ENCODE peak calls at places on chromosomes 2 and 18, in seven cellular contexts. One of them, this sample, is unnamed.

GRCh38 chr2:24970483-24971299 is 1.1 kb downstream of the DNAJC27 start:
- DNase-seq in H9: no peak
- DNase-seq in GOT3: no peak
- DNase-seq in activated T-cell treated with anti-CD3 and anti-CD28 coated beads for 24 hours: no peak
- DNase-seq in astrocyte of the cerebellum: no peak
- DNase-seq in stimulated activated CD8-positive, alpha-beta memory T cell treated with anti-CD3 and anti-CD28 coated beads, Interleukin-15, amount 100 ng/mL, for 48 hours: no peak
- DNase-seq in Kasumi-1: peak
- DNase-seq in this sample: peak

GRCh38 chr2:19979932-19980331 is 10.0 kb downstream of the WDR35 start:
- DNase-seq in H9: no peak
- DNase-seq in GOT3: no peak
- DNase-seq in activated T-cell treated with anti-CD3 and anti-CD28 coated beads for 24 hours: no peak
- DNase-seq in astrocyte of the cerebellum: no peak
- DNase-seq in stimulated activated CD8-positive, alpha-beta memory T cell treated with anti-CD3 and anti-CD28 coated beads, Interleukin-15, amount 100 ng/mL, for 48 hours: no peak
- DNase-seq in Kasumi-1: no peak
- DNase-seq in this sample: no peak

GRCh38 chr2:37711831-37712230 is 40.4 kb upstream of the CDC42EP3 start:
- DNase-seq in H9: no peak
- DNase-seq in GOT3: no peak
- DNase-seq in activated T-cell treated with anti-CD3 and anti-CD28 coated beads for 24 hours: no peak
- DNase-seq in astrocyte of the cerebellum: no peak
- DNase-seq in stimulated activated CD8-positive, alpha-beta memory T cell treated with anti-CD3 and anti-CD28 coated beads, Interleukin-15, amount 100 ng/mL, for 48 hours: no peak
- DNase-seq in Kasumi-1: no peak
- DNase-seq in this sample: no peak

GRCh38 chr2:18119883-18120282 is 241.4 kb downstream of the KCNS3 start:
- DNase-seq in H9: no peak
- DNase-seq in GOT3: peak
- DNase-seq in activated T-cell treated with anti-CD3 and anti-CD28 coated beads for 24 hours: no peak
- DNase-seq in astrocyte of the cerebellum: peak
- DNase-seq in stimulated activated CD8-positive, alpha-beta memory T cell treated with anti-CD3 and anti-CD28 coated beads, Interleukin-15, amount 100 ng/mL, for 48 hours: no peak
- DNase-seq in Kasumi-1: no peak
- DNase-seq in this sample: no peak

GRCh38 chr2:184338776-184339175 is 259.6 kb upstream of the ZNF804A start:
- DNase-seq in H9: no peak
- DNase-seq in GOT3: no peak
- DNase-seq in activated T-cell treated with anti-CD3 and anti-CD28 coated beads for 24 hours: no peak
- DNase-seq in astrocyte of the cerebellum: no peak
- DNase-seq in stimulated activated CD8-positive, alpha-beta memory T cell treated with anti-CD3 and anti-CD28 coated beads, Interleukin-15, amount 100 ng/mL, for 48 hours: no peak
- DNase-seq in Kasumi-1: no peak
- DNase-seq in this sample: no peak

GRCh38 chr2:22450831-22451230 is 934.1 kb upstream of the KLHL29 start:
- DNase-seq in H9: no peak
- DNase-seq in GOT3: no peak
- DNase-seq in activated T-cell treated with anti-CD3 and anti-CD28 coated beads for 24 hours: no peak
- DNase-seq in astrocyte of the cerebellum: no peak
- DNase-seq in stimulated activated CD8-positive, alpha-beta memory T cell treated with anti-CD3 and anti-CD28 coated beads, Interleukin-15, amount 100 ng/mL, for 48 hours: no peak
- DNase-seq in Kasumi-1: no peak
- DNase-seq in this sample: no peak

GRCh38 chr2:95342556-95343320 is 45.6 kb downstream of the KCNIP3 start:
- DNase-seq in H9: no peak
- DNase-seq in GOT3: no peak
- DNase-seq in activated T-cell treated with anti-CD3 and anti-CD28 coated beads for 24 hours: no peak
- DNase-seq in astrocyte of the cerebellum: no peak
- DNase-seq in stimulated activated CD8-positive, alpha-beta memory T cell treated with anti-CD3 and anti-CD28 coated beads, Interleukin-15, amount 100 ng/mL, for 48 hours: no peak
- DNase-seq in Kasumi-1: no peak
- DNase-seq in this sample: no peak

GRCh38 chr2:159758686-159759085 is 39.3 kb downstream of the CD302 start:
- DNase-seq in H9: no peak
- DNase-seq in GOT3: no peak
- DNase-seq in activated T-cell treated with anti-CD3 and anti-CD28 coated beads for 24 hours: no peak
- DNase-seq in astrocyte of the cerebellum: no peak
- DNase-seq in stimulated activated CD8-positive, alpha-beta memory T cell treated with anti-CD3 and anti-CD28 coated beads, Interleukin-15, amount 100 ng/mL, for 48 hours: no peak
- DNase-seq in Kasumi-1: no peak
- DNase-seq in this sample: no peak

GRCh38 chr2:153819501-153819900 is 52.2 kb upstream of the GALNT13 start:
- DNase-seq in H9: peak
- DNase-seq in GOT3: no peak
- DNase-seq in activated T-cell treated with anti-CD3 and anti-CD28 coated beads for 24 hours: no peak
- DNase-seq in astrocyte of the cerebellum: no peak
- DNase-seq in stimulated activated CD8-positive, alpha-beta memory T cell treated with anti-CD3 and anti-CD28 coated beads, Interleukin-15, amount 100 ng/mL, for 48 hours: no peak
- DNase-seq in Kasumi-1: no peak
- DNase-seq in this sample: no peak

GRCh38 chr2:192128655-192129054 is 66.1 kb downstream of the TMEFF2 start:
- DNase-seq in H9: no peak
- DNase-seq in GOT3: no peak
- DNase-seq in activated T-cell treated with anti-CD3 and anti-CD28 coated beads for 24 hours: no peak
- DNase-seq in astrocyte of the cerebellum: no peak
- DNase-seq in stimulated activated CD8-positive, alpha-beta memory T cell treated with anti-CD3 and anti-CD28 coated beads, Interleukin-15, amount 100 ng/mL, for 48 hours: no peak
- DNase-seq in Kasumi-1: no peak
- DNase-seq in this sample: no peak

GRCh38 chr2:205094031-205094430 is 548.8 kb downstream of the PARD3B start:
- DNase-seq in H9: no peak
- DNase-seq in GOT3: no peak
- DNase-seq in activated T-cell treated with anti-CD3 and anti-CD28 coated beads for 24 hours: no peak
- DNase-seq in astrocyte of the cerebellum: no peak
- DNase-seq in stimulated activated CD8-positive, alpha-beta memory T cell treated with anti-CD3 and anti-CD28 coated beads, Interleukin-15, amount 100 ng/mL, for 48 hours: no peak
- DNase-seq in Kasumi-1: no peak
- DNase-seq in this sample: no peak

GRCh38 chr18:7927119-7927518 is 360.0 kb downstream of the PTPRM start:
- DNase-seq in H9: no peak
- DNase-seq in GOT3: no peak
- DNase-seq in activated T-cell treated with anti-CD3 and anti-CD28 coated beads for 24 hours: no peak
- DNase-seq in astrocyte of the cerebellum: no peak
- DNase-seq in stimulated activated CD8-positive, alpha-beta memory T cell treated with anti-CD3 and anti-CD28 coated beads, Interleukin-15, amount 100 ng/mL, for 48 hours: no peak
- DNase-seq in Kasumi-1: no peak
- DNase-seq in this sample: no peak

GRCh38 chr2:3626817-3627499 is 31.0 kb upstream of the ALLC start:
- DNase-seq in H9: peak
- DNase-seq in GOT3: no peak
- DNase-seq in activated T-cell treated with anti-CD3 and anti-CD28 coated beads for 24 hours: no peak
- DNase-seq in astrocyte of the cerebellum: no peak
- DNase-seq in stimulated activated CD8-positive, alpha-beta memory T cell treated with anti-CD3 and anti-CD28 coated beads, Interleukin-15, amount 100 ng/mL, for 48 hours: no peak
- DNase-seq in Kasumi-1: no peak
- DNase-seq in this sample: no peak

GRCh38 chr2:48723125-48723524 is 32.4 kb downstream of the LHCGR start:
- DNase-seq in H9: no peak
- DNase-seq in GOT3: no peak
- DNase-seq in activated T-cell treated with anti-CD3 and anti-CD28 coated beads for 24 hours: no peak
- DNase-seq in astrocyte of the cerebellum: peak
- DNase-seq in stimulated activated CD8-positive, alpha-beta memory T cell treated with anti-CD3 and anti-CD28 coated beads, Interleukin-15, amount 100 ng/mL, for 48 hours: no peak
- DNase-seq in Kasumi-1: no peak
- DNase-seq in this sample: no peak

GRCh38 chr2:126643431-126643830 is 12.5 kb upstream of the GYPC start:
- DNase-seq in H9: peak
- DNase-seq in GOT3: no peak
- DNase-seq in activated T-cell treated with anti-CD3 and anti-CD28 coated beads for 24 hours: no peak
- DNase-seq in astrocyte of the cerebellum: no peak
- DNase-seq in stimulated activated CD8-positive, alpha-beta memory T cell treated with anti-CD3 and anti-CD28 coated beads, Interleukin-15, amount 100 ng/mL, for 48 hours: no peak
- DNase-seq in Kasumi-1: no peak
- DNase-seq in this sample: no peak

GRCh38 chr18:11872479-11873136 is 21.4 kb downstream of the CHMP1B start:
- DNase-seq in H9: no peak
- DNase-seq in GOT3: no peak
- DNase-seq in activated T-cell treated with anti-CD3 and anti-CD28 coated beads for 24 hours: no peak
- DNase-seq in astrocyte of the cerebellum: no peak
- DNase-seq in stimulated activated CD8-positive, alpha-beta memory T cell treated with anti-CD3 and anti-CD28 coated beads, Interleukin-15, amount 100 ng/mL, for 48 hours: no peak
- DNase-seq in Kasumi-1: peak
- DNase-seq in this sample: no peak

GRCh38 chr2:135636982-135637381 is 104.7 kb upstream of the UBXN4 start:
- DNase-seq in H9: no peak
- DNase-seq in GOT3: no peak
- DNase-seq in activated T-cell treated with anti-CD3 and anti-CD28 coated beads for 24 hours: no peak
- DNase-seq in astrocyte of the cerebellum: no peak
- DNase-seq in stimulated activated CD8-positive, alpha-beta memory T cell treated with anti-CD3 and anti-CD28 coated beads, Interleukin-15, amount 100 ng/mL, for 48 hours: no peak
- DNase-seq in Kasumi-1: no peak
- DNase-seq in this sample: no peak

GRCh38 chr2:161044937-161045336 is 115.3 kb upstream of the TANK start:
- DNase-seq in H9: no peak
- DNase-seq in GOT3: no peak
- DNase-seq in activated T-cell treated with anti-CD3 and anti-CD28 coated beads for 24 hours: no peak
- DNase-seq in astrocyte of the cerebellum: no peak
- DNase-seq in stimulated activated CD8-positive, alpha-beta memory T cell treated with anti-CD3 and anti-CD28 coated beads, Interleukin-15, amount 100 ng/mL, for 48 hours: no peak
- DNase-seq in Kasumi-1: no peak
- DNase-seq in this sample: no peak

GRCh38 chr2:182655750-182656149 is 60.3 kb upstream of the DNAJC10 start:
- DNase-seq in H9: no peak
- DNase-seq in GOT3: no peak
- DNase-seq in activated T-cell treated with anti-CD3 and anti-CD28 coated beads for 24 hours: no peak
- DNase-seq in astrocyte of the cerebellum: no peak
- DNase-seq in stimulated activated CD8-positive, alpha-beta memory T cell treated with anti-CD3 and anti-CD28 coated beads, Interleukin-15, amount 100 ng/mL, for 48 hours: no peak
- DNase-seq in Kasumi-1: no peak
- DNase-seq in this sample: no peak

GRCh38 chr18:57002627-57003026 is 144.3 kb upstream of the BOD1L2 start:
- DNase-seq in H9: no peak
- DNase-seq in GOT3: no peak
- DNase-seq in activated T-cell treated with anti-CD3 and anti-CD28 coated beads for 24 hours: no peak
- DNase-seq in astrocyte of the cerebellum: no peak
- DNase-seq in stimulated activated CD8-positive, alpha-beta memory T cell treated with anti-CD3 and anti-CD28 coated beads, Interleukin-15, amount 100 ng/mL, for 48 hours: no peak
- DNase-seq in Kasumi-1: no peak
- DNase-seq in this sample: no peak

GRCh38 chr2:149858916-149859634 is 271.5 kb upstream of the MMADHC start:
- DNase-seq in H9: no peak
- DNase-seq in GOT3: no peak
- DNase-seq in activated T-cell treated with anti-CD3 and anti-CD28 coated beads for 24 hours: no peak
- DNase-seq in astrocyte of the cerebellum: no peak
- DNase-seq in stimulated activated CD8-positive, alpha-beta memory T cell treated with anti-CD3 and anti-CD28 coated beads, Interleukin-15, amount 100 ng/mL, for 48 hours: no peak
- DNase-seq in Kasumi-1: peak
- DNase-seq in this sample: peak

GRCh38 chr2:53452957-53453748 is 314.5 kb upstream of the CHAC2 start:
- DNase-seq in H9: no peak
- DNase-seq in GOT3: no peak
- DNase-seq in activated T-cell treated with anti-CD3 and anti-CD28 coated beads for 24 hours: no peak
- DNase-seq in astrocyte of the cerebellum: no peak
- DNase-seq in stimulated activated CD8-positive, alpha-beta memory T cell treated with anti-CD3 and anti-CD28 coated beads, Interleukin-15, amount 100 ng/mL, for 48 hours: no peak
- DNase-seq in Kasumi-1: no peak
- DNase-seq in this sample: no peak

GRCh38 chr2:112482309-112483046 is 522 bp downstream of the TTL start:
- DNase-seq in H9: peak
- DNase-seq in GOT3: no peak
- DNase-seq in activated T-cell treated with anti-CD3 and anti-CD28 coated beads for 24 hours: no peak
- DNase-seq in astrocyte of the cerebellum: no peak
- DNase-seq in stimulated activated CD8-positive, alpha-beta memory T cell treated with anti-CD3 and anti-CD28 coated beads, Interleukin-15, amount 100 ng/mL, for 48 hours: peak
- DNase-seq in Kasumi-1: no peak
- DNase-seq in this sample: peak

GRCh38 chr2:55763721-55764120 is 70.1 kb upstream of the PNPT1 start:
- DNase-seq in H9: no peak
- DNase-seq in GOT3: no peak
- DNase-seq in activated T-cell treated with anti-CD3 and anti-CD28 coated beads for 24 hours: no peak
- DNase-seq in astrocyte of the cerebellum: no peak
- DNase-seq in stimulated activated CD8-positive, alpha-beta memory T cell treated with anti-CD3 and anti-CD28 coated beads, Interleukin-15, amount 100 ng/mL, for 48 hours: no peak
- DNase-seq in Kasumi-1: no peak
- DNase-seq in this sample: no peak

GRCh38 chr2:29841386-29842004 is 79.9 kb downstream of the ALK start:
- DNase-seq in H9: peak
- DNase-seq in GOT3: no peak
- DNase-seq in activated T-cell treated with anti-CD3 and anti-CD28 coated beads for 24 hours: peak
- DNase-seq in astrocyte of the cerebellum: peak
- DNase-seq in stimulated activated CD8-positive, alpha-beta memory T cell treated with anti-CD3 and anti-CD28 coated beads, Interleukin-15, amount 100 ng/mL, for 48 hours: no peak
- DNase-seq in Kasumi-1: peak
- DNase-seq in this sample: peak

GRCh38 chr2:64654993-64655666 is 1.4 kb upstream of the SERTAD2 start:
- DNase-seq in H9: no peak
- DNase-seq in GOT3: no peak
- DNase-seq in activated T-cell treated with anti-CD3 and anti-CD28 coated beads for 24 hours: no peak
- DNase-seq in astrocyte of the cerebellum: no peak
- DNase-seq in stimulated activated CD8-positive, alpha-beta memory T cell treated with anti-CD3 and anti-CD28 coated beads, Interleukin-15, amount 100 ng/mL, for 48 hours: no peak
- DNase-seq in Kasumi-1: peak
- DNase-seq in this sample: peak

GRCh38 chr18:74476154-74476553 is 19.0 kb upstream of the DIPK1C start:
- DNase-seq in H9: peak
- DNase-seq in GOT3: no peak
- DNase-seq in activated T-cell treated with anti-CD3 and anti-CD28 coated beads for 24 hours: no peak
- DNase-seq in astrocyte of the cerebellum: no peak
- DNase-seq in stimulated activated CD8-positive, alpha-beta memory T cell treated with anti-CD3 and anti-CD28 coated beads, Interleukin-15, amount 100 ng/mL, for 48 hours: no peak
- DNase-seq in Kasumi-1: peak
- DNase-seq in this sample: no peak

GRCh38 chr2:45014016-45014702 is 4.9 kb upstream of the SIX2 start:
- DNase-seq in H9: peak
- DNase-seq in GOT3: peak
- DNase-seq in activated T-cell treated with anti-CD3 and anti-CD28 coated beads for 24 hours: no peak
- DNase-seq in astrocyte of the cerebellum: no peak
- DNase-seq in stimulated activated CD8-positive, alpha-beta memory T cell treated with anti-CD3 and anti-CD28 coated beads, Interleukin-15, amount 100 ng/mL, for 48 hours: peak
- DNase-seq in Kasumi-1: peak
- DNase-seq in this sample: peak

GRCh38 chr2:3105814-3106569 is 271.6 kb downstream of the EIPR1 start:
- DNase-seq in H9: peak
- DNase-seq in GOT3: no peak
- DNase-seq in activated T-cell treated with anti-CD3 and anti-CD28 coated beads for 24 hours: no peak
- DNase-seq in astrocyte of the cerebellum: no peak
- DNase-seq in stimulated activated CD8-positive, alpha-beta memory T cell treated with anti-CD3 and anti-CD28 coated beads, Interleukin-15, amount 100 ng/mL, for 48 hours: no peak
- DNase-seq in Kasumi-1: no peak
- DNase-seq in this sample: no peak

GRCh38 chr2:173657996-173658717 is 303.5 kb downstream of the CDCA7 start:
- DNase-seq in H9: no peak
- DNase-seq in GOT3: no peak
- DNase-seq in activated T-cell treated with anti-CD3 and anti-CD28 coated beads for 24 hours: no peak
- DNase-seq in astrocyte of the cerebellum: peak
- DNase-seq in stimulated activated CD8-positive, alpha-beta memory T cell treated with anti-CD3 and anti-CD28 coated beads, Interleukin-15, amount 100 ng/mL, for 48 hours: no peak
- DNase-seq in Kasumi-1: no peak
- DNase-seq in this sample: no peak

GRCh38 chr2:18151237-18151636 is 272.8 kb downstream of the KCNS3 start:
- DNase-seq in H9: no peak
- DNase-seq in GOT3: no peak
- DNase-seq in activated T-cell treated with anti-CD3 and anti-CD28 coated beads for 24 hours: no peak
- DNase-seq in astrocyte of the cerebellum: no peak
- DNase-seq in stimulated activated CD8-positive, alpha-beta memory T cell treated with anti-CD3 and anti-CD28 coated beads, Interleukin-15, amount 100 ng/mL, for 48 hours: no peak
- DNase-seq in Kasumi-1: no peak
- DNase-seq in this sample: no peak

GRCh38 chr18:22324191-22325131 is 93.3 kb downstream of the CTAGE1 start:
- DNase-seq in H9: peak
- DNase-seq in GOT3: no peak
- DNase-seq in activated T-cell treated with anti-CD3 and anti-CD28 coated beads for 24 hours: no peak
- DNase-seq in astrocyte of the cerebellum: no peak
- DNase-seq in stimulated activated CD8-positive, alpha-beta memory T cell treated with anti-CD3 and anti-CD28 coated beads, Interleukin-15, amount 100 ng/mL, for 48 hours: no peak
- DNase-seq in Kasumi-1: no peak
- DNase-seq in this sample: no peak

GRCh38 chr18:27616324-27616723 is 431.2 kb upstream of the CHST9 start:
- DNase-seq in H9: no peak
- DNase-seq in GOT3: no peak
- DNase-seq in activated T-cell treated with anti-CD3 and anti-CD28 coated beads for 24 hours: no peak
- DNase-seq in astrocyte of the cerebellum: no peak
- DNase-seq in stimulated activated CD8-positive, alpha-beta memory T cell treated with anti-CD3 and anti-CD28 coated beads, Interleukin-15, amount 100 ng/mL, for 48 hours: no peak
- DNase-seq in Kasumi-1: no peak
- DNase-seq in this sample: no peak

GRCh38 chr2:98806266-98806697 is 75.3 kb upstream of the MGAT4A start:
- DNase-seq in H9: no peak
- DNase-seq in GOT3: peak
- DNase-seq in activated T-cell treated with anti-CD3 and anti-CD28 coated beads for 24 hours: no peak
- DNase-seq in astrocyte of the cerebellum: peak
- DNase-seq in stimulated activated CD8-positive, alpha-beta memory T cell treated with anti-CD3 and anti-CD28 coated beads, Interleukin-15, amount 100 ng/mL, for 48 hours: no peak
- DNase-seq in Kasumi-1: no peak
- DNase-seq in this sample: no peak

GRCh38 chr2:3160751-3161330 is 216.8 kb downstream of the EIPR1 start:
- DNase-seq in H9: no peak
- DNase-seq in GOT3: no peak
- DNase-seq in activated T-cell treated with anti-CD3 and anti-CD28 coated beads for 24 hours: no peak
- DNase-seq in astrocyte of the cerebellum: no peak
- DNase-seq in stimulated activated CD8-positive, alpha-beta memory T cell treated with anti-CD3 and anti-CD28 coated beads, Interleukin-15, amount 100 ng/mL, for 48 hours: no peak
- DNase-seq in Kasumi-1: no peak
- DNase-seq in this sample: no peak

GRCh38 chr2:239329284-239329971 is 71.4 kb downstream of the HDAC4 start:
- DNase-seq in H9: no peak
- DNase-seq in GOT3: no peak
- DNase-seq in activated T-cell treated with anti-CD3 and anti-CD28 coated beads for 24 hours: no peak
- DNase-seq in astrocyte of the cerebellum: no peak
- DNase-seq in stimulated activated CD8-positive, alpha-beta memory T cell treated with anti-CD3 and anti-CD28 coated beads, Interleukin-15, amount 100 ng/mL, for 48 hours: no peak
- DNase-seq in Kasumi-1: no peak
- DNase-seq in this sample: no peak

GRCh38 chr18:76982038-76982437 is 150.5 kb downstream of the MBP start:
- DNase-seq in H9: no peak
- DNase-seq in GOT3: no peak
- DNase-seq in activated T-cell treated with anti-CD3 and anti-CD28 coated beads for 24 hours: no peak
- DNase-seq in astrocyte of the cerebellum: no peak
- DNase-seq in stimulated activated CD8-positive, alpha-beta memory T cell treated with anti-CD3 and anti-CD28 coated beads, Interleukin-15, amount 100 ng/mL, for 48 hours: no peak
- DNase-seq in Kasumi-1: no peak
- DNase-seq in this sample: no peak

GRCh38 chr2:196586511-196586991 is 53.0 kb upstream of the CCDC150 start:
- DNase-seq in H9: no peak
- DNase-seq in GOT3: no peak
- DNase-seq in activated T-cell treated with anti-CD3 and anti-CD28 coated beads for 24 hours: no peak
- DNase-seq in astrocyte of the cerebellum: peak
- DNase-seq in stimulated activated CD8-positive, alpha-beta memory T cell treated with anti-CD3 and anti-CD28 coated beads, Interleukin-15, amount 100 ng/mL, for 48 hours: no peak
- DNase-seq in Kasumi-1: no peak
- DNase-seq in this sample: no peak

This sample was measured in HL-60.